ENCODE peak calls at places on chromosomes 3 and 15, in four cellular contexts. X, J, M and Y are unnamed samples.
A peak's percentile ranks its signal among the peaks of the same experiment; 100 is the strongest.

GRCh38 chr15:34892963-34893591 is 76.5 kb downstream of the AQR start:
- DNase-seq in X (no peak), M (no peak), J (no peak), Y (no peak)

GRCh38 chr3:127304121-127304744 is 16.4 kb upstream of the PRR20G start:
- DNase-seq in X (peak; percentile 27), M (no peak), J (no peak), Y (no peak)

GRCh38 chr15:35876762-35877161 is 330.8 kb upstream of the DPH6 start:
- DNase-seq in M (no peak), J (no peak), X (no peak), Y (no peak)

GRCh38 chr3:42752961-42753360 is 20.1 kb downstream of the CCDC13 start:
- DNase-seq in M (no peak), X (no peak), J (no peak), Y (no peak)

GRCh38 chr3:59001675-59002074 is 48.1 kb downstream of the CFAP20DC start:
- DNase-seq in M (no peak), J (no peak), X (no peak), Y (peak; percentile 67)

GRCh38 chr15:100690786-100691160 is 88.4 kb downstream of the ASB7 start:
- DNase-seq in M (no peak), X (no peak), J (no peak), Y (no peak)

GRCh38 chr3:45779746-45780735 is 16.3 kb downstream of the SLC6A20 start:
- DNase-seq in M (no peak), X (no peak), J (no peak), Y (no peak)

GRCh38 chr3:190108789-190109188 is 11.9 kb downstream of the P3H2 start:
- DNase-seq in M (no peak), J (no peak), X (peak; percentile 48), Y (no peak)

GRCh38 chr3:172260381-172260780 is 187.9 kb downstream of the GHSR start:
- DNase-seq in J (no peak), X (no peak), M (peak; percentile 87), Y (no peak)

GRCh38 chr15:83356516-83357399 is 72.3 kb upstream of the BNC1 start:
- DNase-seq in X (no peak), M (no peak), J (no peak), Y (no peak)

GRCh38 chr3:46629571-46630517 is 17.5 kb downstream of the FAM240A start:
- DNase-seq in X (peak; percentile 78), M (no peak), J (peak; percentile 64), Y (peak; percentile 79)

GRCh38 chr3:167780214-167780613 is 44.7 kb downstream of the SERPINI1 start:
- DNase-seq in M (no peak), X (no peak), J (no peak), Y (no peak)

GRCh38 chr3:65534825-65535224 is 503.9 kb downstream of the MAGI1 start:
- DNase-seq in M (no peak), X (no peak), J (no peak), Y (no peak)

GRCh38 chr15:70375006-70375409 is 277.3 kb upstream of the TLE3 start:
- DNase-seq in J (no peak), X (peak; percentile 31), M (peak; percentile 3), Y (no peak)

GRCh38 chr3:50410593-50411139 is 51.3 kb upstream of the TMEM115 start:
- DNase-seq in X (no peak), M (no peak), J (no peak), Y (no peak)

GRCh38 chr3:140499114-140499757 is 178.6 kb upstream of the TRIM42 start:
- DNase-seq in J (no peak), X (peak; percentile 24), M (no peak), Y (peak; percentile 3)

GRCh38 chr15:69897471-69898237 is 200.1 kb downstream of the TLE3 start:
- DNase-seq in M (no peak), J (no peak), X (no peak), Y (no peak)

GRCh38 chr3:187914231-187914630 is 169.0 kb upstream of the BCL6 start:
- DNase-seq in M (no peak), J (no peak), X (no peak), Y (no peak)

GRCh38 chr3:113769551-113769950 is 22.7 kb downstream of the ATP6V1A start:
- DNase-seq in X (peak; percentile 35), M (no peak), J (no peak), Y (peak; percentile 49)

GRCh38 chr3:54191997-54192396 is 69.6 kb downstream of the CACNA2D3 start:
- DNase-seq in J (no peak), X (no peak), M (no peak), Y (no peak)

GRCh38 chr3:152073267-152073666 is 195.5 kb upstream of the MBNL1 start:
- DNase-seq in X (no peak), J (no peak), M (no peak), Y (peak; percentile 41)

GRCh38 chr3:126129408-126129891 is 45.5 kb upstream of the SLC41A3 start:
- DNase-seq in M (no peak), J (no peak), X (peak; percentile 37), Y (peak; percentile 84)

GRCh38 chr3:152443212-152444023 is 174.7 kb downstream of the MBNL1 start:
- DNase-seq in X (peak; percentile 7), J (no peak), M (no peak), Y (peak; percentile 26)

GRCh38 chr3:71504250-71505036 is 79.1 kb downstream of the FOXP1 start:
- DNase-seq in M (peak; percentile 74), X (peak; percentile 91), J (peak; percentile 50), Y (peak; percentile 94)

GRCh38 chr15:94760348-94760747 is 529.0 kb downstream of the MCTP2 start:
- DNase-seq in J (no peak), M (no peak), X (no peak), Y (no peak)

GRCh38 chr15:66287461-66288055 is 5.8 kb upstream of the DIS3L start:
- DNase-seq in J (no peak), X (peak; percentile 40), M (no peak), Y (peak; percentile 21)

GRCh38 chr3:38458796-38459498 is 5.3 kb downstream of the ACVR2B start:
- DNase-seq in X (no peak), M (no peak), J (no peak), Y (no peak)

GRCh38 chr3:149971403-149972075 is 844 bp upstream of the PFN2 start:
- DNase-seq in J (peak; percentile 7), X (no peak), M (no peak), Y (peak; percentile 1)

GRCh38 chr3:107985496-107985895 is 105.3 kb downstream of the CD47 start:
- DNase-seq in J (peak; percentile 13), M (no peak), X (peak; percentile 32), Y (no peak)

GRCh38 chr15:85477061-85477460 is 96.7 kb downstream of the AKAP13 start:
- DNase-seq in X (no peak), J (no peak), M (no peak), Y (no peak)

GRCh38 chr3:39190281-39191025 is 1.9 kb downstream of the XIRP1 start:
- DNase-seq in J (no peak), M (no peak), X (no peak), Y (no peak)

GRCh38 chr3:105907790-105908189 is 39.0 kb upstream of the CBLB start:
- DNase-seq in J (no peak), M (no peak), X (no peak), Y (no peak)

GRCh38 chr3:161274691-161275298 is 53.7 kb downstream of the NMD3 start:
- DNase-seq in X (peak; percentile 47), M (no peak), J (peak; percentile 25), Y (peak; percentile 87)